ENCODE peak calls at places on chromosomes 5 and 9, in six cellular contexts. One of them, this sample, is unnamed.

GRCh38 chr5:173315495-173316352 is 12.5 kb downstream of the STC2 start:
- DNase-seq in GM12878: no peak
- DNase-seq in mammary epithelial cell: no peak
- DNase-seq in keratinocyte: no peak
- DNase-seq in K562: peak
- DNase-seq in neural progenitor cell: peak
- DNase-seq in this sample: no peak

GRCh38 chr9:76980566-76980965 is 38.9 kb upstream of the FOXB2 start:
- DNase-seq in K562: no peak
- DNase-seq in GM12878: no peak
- DNase-seq in mammary epithelial cell: no peak
- DNase-seq in neural progenitor cell: no peak
- DNase-seq in keratinocyte: no peak
- DNase-seq in this sample: no peak

GRCh38 chr5:82641362-82641988 is 363.3 kb upstream of the RPS23 start:
- DNase-seq in GM12878: peak
- DNase-seq in mammary epithelial cell: peak
- DNase-seq in K562: peak
- DNase-seq in neural progenitor cell: peak
- DNase-seq in keratinocyte: peak
- DNase-seq in this sample: peak

GRCh38 chr5:180126716-180127681 is 55.4 kb upstream of the RNF130 start:
- DNase-seq in K562: peak
- DNase-seq in mammary epithelial cell: no peak
- DNase-seq in neural progenitor cell: peak
- DNase-seq in keratinocyte: no peak
- DNase-seq in GM12878: no peak
- DNase-seq in this sample: peak

GRCh38 chr5:134240421-134240962 is 14.6 kb upstream of the PPP2CA start:
- DNase-seq in GM12878: no peak
- DNase-seq in K562: no peak
- DNase-seq in neural progenitor cell: peak
- DNase-seq in mammary epithelial cell: peak
- DNase-seq in keratinocyte: no peak
- DNase-seq in this sample: no peak

GRCh38 chr9:107280543-107280942 is 2.5 kb upstream of the RAD23B start:
- DNase-seq in mammary epithelial cell: peak
- DNase-seq in GM12878: no peak
- DNase-seq in neural progenitor cell: no peak
- DNase-seq in keratinocyte: peak
- DNase-seq in K562: no peak
- DNase-seq in this sample: no peak

GRCh38 chr9:134834217-134834956 is 46.2 kb upstream of the FCN2 start:
- DNase-seq in K562: no peak
- DNase-seq in mammary epithelial cell: no peak
- DNase-seq in GM12878: no peak
- DNase-seq in keratinocyte: no peak
- DNase-seq in neural progenitor cell: no peak
- DNase-seq in this sample: no peak

GRCh38 chr9:137323531-137324331 is 21.7 kb upstream of the NRARP start:
- DNase-seq in keratinocyte: no peak
- DNase-seq in K562: no peak
- DNase-seq in GM12878: no peak
- DNase-seq in mammary epithelial cell: no peak
- DNase-seq in neural progenitor cell: no peak
- DNase-seq in this sample: no peak

GRCh38 chr9:16848189-16848588 is 22.3 kb downstream of the BNC2 start:
- DNase-seq in neural progenitor cell: peak
- DNase-seq in keratinocyte: no peak
- DNase-seq in GM12878: no peak
- DNase-seq in K562: no peak
- DNase-seq in mammary epithelial cell: no peak
- DNase-seq in this sample: no peak

DNA sequence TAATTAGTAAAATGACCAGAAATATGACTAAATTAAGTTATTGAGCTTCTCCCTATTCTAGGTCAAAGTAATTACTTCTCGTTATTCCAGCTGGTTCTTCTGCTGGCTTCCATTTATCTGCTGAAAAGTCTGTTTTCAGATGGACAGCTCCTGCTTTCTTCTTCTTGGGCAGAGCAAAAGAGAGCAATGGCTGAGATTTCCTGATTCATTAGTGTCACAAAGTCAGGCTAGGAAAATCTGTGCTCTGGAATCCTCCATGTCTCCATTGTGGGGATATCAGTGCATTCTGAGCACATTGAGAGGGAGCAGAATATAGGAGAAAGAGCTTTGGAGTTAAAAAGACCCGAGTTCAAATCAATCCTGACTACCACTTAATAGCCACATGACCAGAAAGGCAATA is 33.7 kb upstream of the NRG2 start:
- DNase-seq in GM12878: no peak
- DNase-seq in neural progenitor cell: peak
- DNase-seq in mammary epithelial cell: no peak
- DNase-seq in keratinocyte: no peak
- DNase-seq in K562: no peak
- DNase-seq in this sample: no peak
- H2AFZ ChIP-seq in GM12878: no peak
- H2AFZ ChIP-seq in neural progenitor cell: no peak
- H2AFZ ChIP-seq in mammary epithelial cell: no peak
- H2AFZ ChIP-seq in keratinocyte: no peak
- H2AFZ ChIP-seq in K562: no peak
- H2AFZ ChIP-seq in this sample: no peak

DNA sequence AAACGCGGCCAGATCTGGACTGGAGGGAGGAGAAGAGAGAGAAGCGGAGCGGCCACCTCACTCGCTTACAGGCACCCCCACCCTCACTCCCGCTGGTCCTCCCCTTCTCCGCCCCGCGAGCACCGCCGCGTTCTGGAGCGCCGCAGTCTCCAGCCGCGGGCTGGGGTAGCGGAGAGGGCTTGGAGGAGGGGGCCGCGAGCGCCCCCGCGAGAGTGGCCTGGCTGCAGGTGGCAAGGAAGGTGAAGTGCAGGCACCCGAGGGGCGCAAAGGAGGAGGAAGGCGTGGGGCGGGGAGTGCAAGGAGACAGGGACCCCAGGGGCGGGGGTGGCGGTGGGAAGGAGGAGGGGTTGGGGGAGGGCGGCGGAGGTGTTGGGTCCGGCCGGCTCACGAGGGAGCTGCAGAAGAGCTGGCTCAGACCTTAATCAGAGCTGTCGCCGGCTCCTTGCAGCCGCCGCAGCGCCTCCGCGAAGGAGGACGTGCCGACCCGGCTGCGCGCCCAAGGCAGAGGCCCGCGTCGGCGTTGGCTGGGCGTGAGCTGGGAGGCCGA is at the start of gene DMRT3:
- DNase-seq in K562: no peak
- DNase-seq in keratinocyte: no peak
- DNase-seq in GM12878: no peak
- DNase-seq in neural progenitor cell: peak
- DNase-seq in mammary epithelial cell: no peak
- DNase-seq in this sample: no peak
- TF ChIP-seq EZH2 in K562: no peak
- TF ChIP-seq EZH2 in keratinocyte: no peak
- TF ChIP-seq EZH2 in GM12878: no peak
- TF ChIP-seq EZH2 in neural progenitor cell: peak
- TF ChIP-seq EZH2 in mammary epithelial cell: no peak
- TF ChIP-seq EZH2 in this sample: no peak

GRCh38 chr5:107384256-107384655 is 286.5 kb downstream of the EFNA5 start:
- DNase-seq in neural progenitor cell: no peak
- DNase-seq in K562: no peak
- DNase-seq in GM12878: no peak
- DNase-seq in mammary epithelial cell: no peak
- DNase-seq in keratinocyte: no peak
- DNase-seq in this sample: no peak

GRCh38 chr5:107383414-107383813 is 287.3 kb downstream of the EFNA5 start:
- DNase-seq in GM12878: no peak
- DNase-seq in neural progenitor cell: no peak
- DNase-seq in mammary epithelial cell: peak
- DNase-seq in keratinocyte: no peak
- DNase-seq in K562: no peak
- DNase-seq in this sample: no peak

GRCh38 chr5:107380654-107381053 is 290.1 kb downstream of the EFNA5 start:
- DNase-seq in K562: no peak
- DNase-seq in keratinocyte: no peak
- DNase-seq in GM12878: no peak
- DNase-seq in mammary epithelial cell: no peak
- DNase-seq in neural progenitor cell: no peak
- DNase-seq in this sample: no peak

GRCh38 chr5:107378218-107378899 is 292.4 kb downstream of the EFNA5 start:
- DNase-seq in K562: no peak
- DNase-seq in mammary epithelial cell: peak
- DNase-seq in neural progenitor cell: no peak
- DNase-seq in keratinocyte: no peak
- DNase-seq in GM12878: no peak
- DNase-seq in this sample: no peak

GRCh38 chr5:107381189-107381856 is 289.4 kb downstream of the EFNA5 start:
- DNase-seq in GM12878: no peak
- DNase-seq in neural progenitor cell: no peak
- DNase-seq in keratinocyte: peak
- DNase-seq in K562: no peak
- DNase-seq in mammary epithelial cell: peak
- DNase-seq in this sample: no peak
- H3K9ac ChIP-seq in GM12878: no peak
- H3K9ac ChIP-seq in neural progenitor cell: no peak
- H3K9ac ChIP-seq in keratinocyte: no peak
- H3K9ac ChIP-seq in K562: no peak
- H3K9ac ChIP-seq in mammary epithelial cell: no peak
- H3K9ac ChIP-seq in this sample: no peak

GRCh38 chr9:73030370-73031039 is 77.7 kb upstream of the ALDH1A1 start:
- DNase-seq in GM12878: no peak
- DNase-seq in mammary epithelial cell: no peak
- DNase-seq in K562: peak
- DNase-seq in keratinocyte: no peak
- DNase-seq in neural progenitor cell: no peak
- DNase-seq in this sample: no peak
- H2AFZ ChIP-seq in GM12878: no peak
- H2AFZ ChIP-seq in mammary epithelial cell: no peak
- H2AFZ ChIP-seq in K562: peak
- H2AFZ ChIP-seq in keratinocyte: no peak
- H2AFZ ChIP-seq in neural progenitor cell: no peak
- H2AFZ ChIP-seq in this sample: no peak

GRCh38 chr5:88689662-88690351 is 193.2 kb downstream of the MEF2C start:
- DNase-seq in mammary epithelial cell: no peak
- DNase-seq in keratinocyte: no peak
- DNase-seq in neural progenitor cell: peak
- DNase-seq in GM12878: no peak
- DNase-seq in K562: no peak
- DNase-seq in this sample: no peak
- TF ChIP-seq EZH2 in mammary epithelial cell: peak
- TF ChIP-seq EZH2 in keratinocyte: peak
- TF ChIP-seq EZH2 in neural progenitor cell: peak
- TF ChIP-seq EZH2 in GM12878: no peak
- TF ChIP-seq EZH2 in K562: no peak
- TF ChIP-seq EZH2 in this sample: no peak

GRCh38 chr5:71841107-71841506 is 122.0 kb downstream of the CARTPT start:
- DNase-seq in neural progenitor cell: no peak
- DNase-seq in mammary epithelial cell: no peak
- DNase-seq in GM12878: no peak
- DNase-seq in keratinocyte: no peak
- DNase-seq in K562: no peak
- DNase-seq in this sample: no peak
- H3K9ac ChIP-seq in neural progenitor cell: no peak
- H3K9ac ChIP-seq in mammary epithelial cell: no peak
- H3K9ac ChIP-seq in GM12878: no peak
- H3K9ac ChIP-seq in keratinocyte: no peak
- H3K9ac ChIP-seq in K562: no peak
- H3K9ac ChIP-seq in this sample: no peak

GRCh38 chr9:18981471-18982245 is 51.4 kb downstream of the SAXO1 start:
- DNase-seq in GM12878: no peak
- DNase-seq in K562: no peak
- DNase-seq in mammary epithelial cell: no peak
- DNase-seq in neural progenitor cell: no peak
- DNase-seq in keratinocyte: no peak
- DNase-seq in this sample: no peak

GRCh38 chr9:18982246-18982589 is 50.8 kb downstream of the SAXO1 start:
- DNase-seq in mammary epithelial cell: peak
- DNase-seq in K562: no peak
- DNase-seq in neural progenitor cell: no peak
- DNase-seq in GM12878: no peak
- DNase-seq in keratinocyte: no peak
- DNase-seq in this sample: no peak

GRCh38 chr9:18979367-18979766 is 53.6 kb downstream of the SAXO1 start:
- DNase-seq in GM12878: no peak
- DNase-seq in keratinocyte: no peak
- DNase-seq in neural progenitor cell: no peak
- DNase-seq in K562: no peak
- DNase-seq in mammary epithelial cell: peak
- DNase-seq in this sample: no peak

GRCh38 chr9:18978188-18978587 is 54.8 kb downstream of the SAXO1 start:
- DNase-seq in K562: no peak
- DNase-seq in neural progenitor cell: no peak
- DNase-seq in keratinocyte: no peak
- DNase-seq in GM12878: no peak
- DNase-seq in mammary epithelial cell: no peak
- DNase-seq in this sample: no peak

DNA sequence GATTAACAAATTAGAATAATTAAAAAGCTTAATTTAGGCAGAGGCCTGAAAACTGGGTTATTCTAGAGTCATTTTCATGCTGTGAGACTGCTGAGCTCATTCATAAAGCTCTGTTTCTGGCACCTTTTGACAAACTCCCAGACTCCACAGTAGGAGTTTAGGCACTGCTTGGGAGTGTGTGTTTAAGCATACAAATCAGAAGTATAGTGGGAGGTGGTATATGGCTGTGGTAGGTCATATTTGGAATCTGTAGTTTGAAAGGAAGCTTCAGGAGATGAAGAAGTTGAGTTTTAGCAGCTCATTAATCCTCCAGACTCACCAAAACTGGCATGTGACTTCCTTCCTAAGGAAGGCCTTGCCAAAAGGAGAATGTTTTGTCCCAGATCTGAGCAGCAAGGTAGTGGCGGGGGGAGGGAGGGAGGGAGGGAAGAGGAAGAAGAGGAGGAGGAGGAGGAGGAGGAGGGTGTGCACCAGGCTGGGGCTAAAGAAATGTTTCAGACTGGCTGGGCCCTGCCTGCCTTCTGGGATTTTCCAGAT is 52.8 kb downstream of the SAXO1 start:
- DNase-seq in neural progenitor cell: no peak
- DNase-seq in K562: no peak
- DNase-seq in GM12878: no peak
- DNase-seq in keratinocyte: no peak
- DNase-seq in mammary epithelial cell: no peak
- DNase-seq in this sample: no peak
- H2AFZ ChIP-seq in neural progenitor cell: peak
- H2AFZ ChIP-seq in K562: no peak
- H2AFZ ChIP-seq in GM12878: no peak
- H2AFZ ChIP-seq in keratinocyte: no peak
- H2AFZ ChIP-seq in mammary epithelial cell: no peak
- H2AFZ ChIP-seq in this sample: no peak

GRCh38 chr9:38622083-38622674 is 1.8 kb upstream of the ANKRD18A start:
- DNase-seq in keratinocyte: no peak
- DNase-seq in neural progenitor cell: peak
- DNase-seq in GM12878: no peak
- DNase-seq in K562: no peak
- DNase-seq in mammary epithelial cell: no peak
- DNase-seq in this sample: no peak
- TF ChIP-seq EZH2 in keratinocyte: no peak
- TF ChIP-seq EZH2 in neural progenitor cell: peak
- TF ChIP-seq EZH2 in GM12878: no peak
- TF ChIP-seq EZH2 in K562: no peak
- TF ChIP-seq EZH2 in mammary epithelial cell: no peak
- TF ChIP-seq EZH2 in this sample: no peak

This sample was measured in DND-41.